ENCODE peak calls at places on chromosomes 2 and 18, in ten cellular contexts. S is AG09319, G is fibroblast of lung, D is A673, R is upper lobe of right lung, E is MM.1S, U is fibroblast of pulmonary artery, L is GM10248, T is endodermal cell, I is Calu3. W is an unnamed sample.

GRCh38 chr2:37665622-37666362 is 5.7 kb downstream of the CDC42EP3 start:
- DNase-seq in S (no peak), G (no peak), D (no peak), R (no peak), E (no peak), U (no peak), L (no peak), T (no peak), I (no peak), W (no peak)

GRCh38 chr2:193581807-193582206 is 1387.1 kb upstream of the TMEFF2 start:
- DNase-seq in S (no peak), G (no peak), D (no peak), R (no peak), E (no peak), U (no peak), L (no peak), T (no peak), I (no peak), W (no peak)

GRCh38 chr2:3348771-3349170 is 28.8 kb downstream of the EIPR1 start:
- DNase-seq in S (no peak), G (no peak), D (no peak), R (peak), E (no peak), U (no peak), L (no peak), T (no peak), I (no peak), W (no peak)

GRCh38 chr2:34474646-34475045 is 875.5 kb upstream of the FAM98A start:
- DNase-seq in S (no peak), G (no peak), D (no peak), R (no peak), E (no peak), U (no peak), L (no peak), T (no peak), I (no peak), W (no peak)

GRCh38 chr2:71348302-71348701 is 16.7 kb downstream of the ZNF638 start:
- DNase-seq in S (no peak), G (peak), D (peak), R (no peak), E (no peak), U (peak), L (no peak), T (peak), I (no peak), W (no peak)

GRCh38 chr2:7020468-7020867 is 103.3 kb downstream of the RNF144A start:
- DNase-seq in S (no peak), G (no peak), D (no peak), R (no peak), E (no peak), U (no peak), L (no peak), T (peak), I (no peak), W (no peak)

GRCh38 chr2:9764153-9764778 is 79.0 kb upstream of the TAF1B start:
- DNase-seq in S (no peak), G (no peak), D (no peak), R (no peak), E (no peak), U (no peak), L (no peak), T (no peak), I (no peak), W (no peak)

GRCh38 chr2:209425082-209426071 is 1.5 kb downstream of the MAP2 start:
- DNase-seq in S (no peak), G (peak), D (peak), R (no peak), E (peak), U (peak), L (peak), T (peak), I (peak), W (peak)

GRCh38 chr2:25131567-25132295 is 36.6 kb downstream of the POMC start:
- DNase-seq in S (no peak), G (no peak), D (no peak), R (peak), E (no peak), U (peak), L (no peak), T (peak), I (peak), W (peak)

GRCh38 chr2:202718614-202719013 is 83.8 kb downstream of the FAM117B start:
- DNase-seq in S (no peak), G (peak), D (peak), R (no peak), E (no peak), U (peak), L (no peak), T (no peak), I (no peak), W (no peak)

GRCh38 chr2:29309090-29310054 is 194.2 kb downstream of the CLIP4 start:
- DNase-seq in S (peak), G (peak), D (peak), R (no peak), E (peak), U (peak), L (peak), T (peak), I (peak), W (peak)

GRCh38 chr2:7744827-7745226 is 827.6 kb downstream of the RNF144A start:
- DNase-seq in S (no peak), G (no peak), D (no peak), R (no peak), E (no peak), U (no peak), L (no peak), T (no peak), I (no peak), W (no peak)

GRCh38 chr2:239803764-239804111 is 221.4 kb downstream of the NDUFA10 start:
- DNase-seq in S (no peak), G (no peak), D (no peak), R (no peak), E (no peak), U (no peak), L (no peak), T (peak), I (no peak), W (no peak)

GRCh38 chr18:35284846-35285245 is 5.2 kb downstream of the ZSCAN30 start:
- DNase-seq in S (no peak), G (no peak), D (no peak), R (no peak), E (no peak), U (no peak), L (no peak), T (no peak), I (no peak), W (no peak)

GRCh38 chr18:34807106-34807796 is 97.2 kb downstream of the DTNA start:
- DNase-seq in S (no peak), G (no peak), D (no peak), R (no peak), E (no peak), U (no peak), L (no peak), T (peak), I (peak), W (no peak)

GRCh38 chr2:24307961-24308360 is 52.4 kb downstream of the ITSN2 start:
- DNase-seq in S (peak), G (no peak), D (no peak), R (no peak), E (no peak), U (no peak), L (no peak), T (no peak), I (no peak), W (no peak)

GRCh38 chr2:108988796-108989713 is at the start of gene EDAR:
- DNase-seq in S (no peak), G (peak), D (peak), R (peak), E (peak), U (peak), L (peak), T (peak), I (peak), W (peak)

GRCh38 chr2:217399288-217399687 is 539.4 kb upstream of the TNP1 start:
- DNase-seq in S (no peak), G (peak), D (no peak), R (no peak), E (no peak), U (peak), L (no peak), T (no peak), I (no peak), W (no peak)

GRCh38 chr18:76621184-76621583 is 126.1 kb upstream of the ZNF516 start:
- DNase-seq in S (no peak), G (peak), D (peak), R (no peak), E (no peak), U (no peak), L (no peak), T (no peak), I (no peak), W (no peak)

GRCh38 chr2:15195723-15196270 is 365.3 kb downstream of the NBAS start:
- DNase-seq in S (no peak), G (no peak), D (no peak), R (no peak), E (no peak), U (no peak), L (no peak), T (no peak), I (no peak), W (no peak)

GRCh38 chr2:74865770-74866674 is 32.1 kb downstream of the HK2 start:
- DNase-seq in S (no peak), G (no peak), D (no peak), R (peak), E (no peak), U (no peak), L (no peak), T (no peak), I (peak), W (no peak)

GRCh38 chr2:191889924-191890323 is 43.0 kb upstream of the CAVIN2 start:
- DNase-seq in S (no peak), G (no peak), D (no peak), R (no peak), E (no peak), U (no peak), L (no peak), T (no peak), I (no peak), W (no peak)

GRCh38 chr2:160696061-160696452 is 202.4 kb upstream of the RBMS1 start:
- DNase-seq in S (no peak), G (no peak), D (no peak), R (no peak), E (no peak), U (no peak), L (no peak), T (no peak), I (no peak), W (no peak)

DNA sequence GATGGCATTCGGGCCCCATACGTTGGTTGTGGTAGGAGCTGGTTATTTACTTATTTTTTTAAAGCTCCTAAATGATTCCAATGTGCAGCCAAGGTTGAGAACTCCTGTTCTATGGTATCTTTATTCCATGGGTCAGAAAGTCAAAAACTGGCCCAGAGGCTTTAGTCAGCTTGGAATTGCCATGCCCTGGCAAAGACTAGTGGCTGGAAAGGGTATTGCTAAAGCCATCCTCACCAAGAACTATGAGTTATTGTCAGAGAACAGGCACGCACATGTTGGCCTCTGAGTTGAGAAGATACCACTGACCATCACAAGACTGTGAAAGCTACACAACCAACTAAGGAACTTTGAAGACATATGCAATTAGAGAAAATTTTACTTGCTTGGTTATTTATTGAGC is 47.9 kb upstream of the ACMSD start:
- DNase-seq in S (no peak), G (no peak), D (no peak), R (no peak), E (no peak), U (no peak), L (no peak), T (no peak), I (no peak), W (no peak)
- TF ChIP-seq CTCF in S (no peak), G (no peak), D (peak), R (peak), E (peak), U (no peak), L (no peak), T (peak), I (no peak), W (no peak)

GRCh38 chr2:151947524-151948165 is 119.4 kb upstream of the ARL5A start:
- DNase-seq in S (no peak), G (peak), D (no peak), R (peak), E (no peak), U (no peak), L (no peak), T (peak), I (no peak), W (no peak)
- TF ChIP-seq CTCF in S (no peak), G (no peak), D (no peak), R (no peak), E (no peak), U (no peak), L (no peak), T (peak), I (no peak), W (no peak)

DNA sequence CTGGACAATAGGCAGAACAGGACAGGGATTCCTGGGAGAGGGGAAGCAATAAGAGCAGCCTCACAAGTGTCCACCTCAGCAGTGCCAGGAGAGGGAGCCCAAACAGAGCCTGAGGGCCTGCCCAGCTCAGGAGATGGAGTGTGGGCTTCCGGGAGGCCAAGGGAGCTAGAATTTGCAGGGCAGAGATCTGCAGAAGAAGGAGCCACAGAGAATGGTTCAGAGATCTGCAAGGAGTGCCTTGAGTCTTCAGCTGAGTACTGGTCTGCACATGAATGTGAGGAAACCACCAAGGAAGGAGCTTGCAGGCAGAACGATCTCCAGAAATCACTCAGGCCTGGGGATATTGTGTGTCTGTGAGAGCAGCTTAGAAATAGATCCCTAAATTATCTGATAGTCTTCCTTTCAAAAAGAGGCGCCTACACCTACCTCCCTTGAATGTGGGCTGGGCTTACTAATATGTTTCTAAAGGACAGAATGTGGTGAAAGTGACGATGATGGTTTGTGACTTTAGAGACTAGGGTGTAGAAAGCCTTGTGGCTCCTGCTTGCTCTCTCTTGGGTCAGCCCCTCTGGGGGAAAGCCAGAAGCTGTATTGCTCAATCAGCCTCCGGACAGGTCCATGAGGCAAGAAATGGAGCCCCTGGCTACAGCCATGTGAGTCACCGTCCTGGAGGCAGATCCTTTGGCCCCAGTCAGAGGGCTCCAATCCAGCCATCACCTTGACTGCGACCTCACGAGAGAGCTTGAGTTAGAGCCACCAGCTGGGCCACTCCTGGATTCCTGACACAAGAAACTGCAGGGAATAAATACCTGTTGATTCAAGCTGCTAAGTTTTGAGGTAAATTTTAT is 7.6 kb upstream of the LPIN1 start:
- DNase-seq in S (peak), G (peak), D (peak), R (peak), E (peak), U (peak), L (no peak), T (peak), I (peak), W (no peak)
- TF ChIP-seq CTCF in S (peak), G (peak), D (peak), R (peak), E (peak), U (peak), L (peak), T (peak), I (peak), W (peak)

DNA sequence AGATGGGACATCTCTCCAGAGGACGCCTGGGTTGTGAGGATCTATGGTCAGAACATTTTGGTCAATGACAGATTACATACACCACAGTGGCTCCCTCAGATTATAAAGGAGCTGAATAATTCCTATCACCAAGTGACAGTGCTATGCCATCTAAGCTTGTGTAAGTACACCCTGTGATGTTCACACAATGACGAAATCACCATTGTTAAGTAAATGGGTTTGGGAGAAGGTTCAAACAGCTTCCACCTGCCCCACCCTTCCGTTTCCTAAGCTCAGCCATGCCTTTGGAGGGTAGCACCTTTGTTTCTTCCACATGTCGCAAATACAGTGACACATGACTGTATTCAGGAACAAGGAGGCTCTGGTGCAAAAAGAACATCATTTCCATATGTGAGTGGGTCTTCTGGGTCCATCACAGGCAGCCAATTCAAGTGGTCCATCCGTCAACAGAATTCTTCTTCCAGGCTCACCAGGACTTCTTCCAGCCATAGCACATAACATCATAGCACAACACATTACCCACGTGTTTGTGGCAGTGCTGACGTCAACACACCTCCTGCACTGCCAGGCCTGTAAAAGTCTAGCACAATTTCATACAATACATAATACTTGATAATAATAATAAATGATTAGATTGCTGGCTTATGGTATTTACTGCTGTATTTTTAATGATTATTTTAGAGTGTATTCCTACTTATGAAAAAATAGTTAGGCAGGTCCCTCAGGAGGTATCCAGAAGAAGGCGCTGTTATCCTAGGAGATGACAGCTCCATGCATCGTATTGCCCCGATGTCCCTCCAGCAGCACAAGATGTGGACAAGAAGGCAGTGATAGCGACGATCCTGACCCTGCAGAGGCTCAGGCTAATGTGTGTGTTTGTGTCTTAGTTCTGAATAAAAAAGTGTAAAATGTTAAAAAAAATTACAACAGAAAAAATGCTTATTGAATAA is 264.8 kb downstream of the ANAPC1 start:
- DNase-seq in S (no peak), G (no peak), D (peak), R (no peak), E (no peak), U (peak), L (no peak), T (no peak), I (no peak), W (no peak)
- TF ChIP-seq CTCF in S (no peak), G (peak), D (peak), R (peak), E (no peak), U (peak), L (no peak), T (peak), I (no peak), W (no peak)

GRCh38 chr2:237429761-237430160 is 15.8 kb upstream of the COL6A3 start:
- DNase-seq in S (no peak), G (peak), D (no peak), R (peak), E (peak), U (no peak), L (no peak), T (no peak), I (no peak), W (no peak)

GRCh38 chr2:237432484-237433092 is 18.6 kb upstream of the COL6A3 start:
- DNase-seq in S (no peak), G (peak), D (no peak), R (no peak), E (no peak), U (peak), L (no peak), T (peak), I (peak), W (no peak)

GRCh38 chr2:237433920-237434319 is 20.0 kb upstream of the COL6A3 start:
- DNase-seq in S (no peak), G (no peak), D (no peak), R (no peak), E (no peak), U (no peak), L (no peak), T (no peak), I (no peak), W (no peak)

GRCh38 chr2:237431856-237432255 is 17.9 kb upstream of the COL6A3 start:
- DNase-seq in S (no peak), G (peak), D (no peak), R (no peak), E (no peak), U (no peak), L (no peak), T (no peak), I (no peak), W (no peak)

DNA sequence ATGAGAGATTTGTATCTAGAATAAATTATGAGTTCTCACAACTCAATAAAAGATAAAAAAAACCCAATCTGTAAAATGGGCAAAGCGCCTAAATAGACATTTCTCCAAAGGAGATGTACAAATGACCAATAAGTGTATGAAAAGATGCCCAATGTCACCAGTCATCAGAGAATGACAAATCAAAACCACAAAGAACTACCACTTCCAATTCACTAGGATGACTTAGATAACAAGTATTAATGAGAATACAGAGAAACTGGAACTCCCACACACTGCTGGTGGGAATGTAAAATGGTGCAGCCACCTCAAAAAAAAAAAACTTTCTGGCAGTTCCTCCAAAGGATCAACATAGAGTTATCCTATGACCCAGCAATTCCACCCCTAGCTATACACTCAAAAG is 17.4 kb upstream of the COL6A3 start:
- DNase-seq in S (no peak), G (peak), D (no peak), R (no peak), E (no peak), U (peak), L (no peak), T (no peak), I (no peak), W (no peak)
- TF ChIP-seq CTCF in S (no peak), G (no peak), D (no peak), R (no peak), E (no peak), U (no peak), L (no peak), T (no peak), I (no peak), W (no peak)